ENCODE peak calls at places on chromosome 5, in seven cellular contexts. F is H9, M is IMR-90, K is mesendoderm, H is neuronal stem cell, Y is H1, W is mesenchymal stem cell. P is an unnamed sample.

GRCh38 chr5:135308245-135308644 is 90.8 kb downstream of the MACROH2A1 start:
- DNase-seq in F (no peak), M (peak), K (no peak), H (no peak), Y (no peak), W (peak), P (no peak)

GRCh38 chr5:120544043-120544442 is 79.9 kb downstream of the PRR16 start:
- DNase-seq in F (no peak), M (peak), K (no peak), H (no peak), Y (no peak), W (no peak), P (no peak)

GRCh38 chr5:146426853-146427618 is 20.1 kb upstream of the TCERG1 start:
- DNase-seq in F (no peak), M (peak), K (peak), H (no peak), Y (no peak), W (peak), P (peak)

GRCh38 chr5:116032094-116032517 is at the start of gene ARL14EPL:
- DNase-seq in F (no peak), M (peak), K (peak), H (no peak), Y (no peak), W (peak), P (peak)

GRCh38 chr5:79032031-79032711 is 37.3 kb downstream of the DMGDH start:
- DNase-seq in F (no peak), M (peak), K (no peak), H (no peak), Y (no peak), W (no peak), P (peak)

GRCh38 chr5:41649659-41650058 is 139.3 kb upstream of the PLCXD3 start:
- DNase-seq in F (no peak), M (peak), K (no peak), H (no peak), Y (no peak), W (no peak), P (no peak)

GRCh38 chr5:101018299-101018698 is 115.2 kb upstream of the ST8SIA4 start:
- DNase-seq in F (no peak), M (no peak), K (no peak), H (no peak), Y (no peak), W (no peak), P (no peak)

GRCh38 chr5:65803699-65804426 is 81.9 kb downstream of the NLN start:
- DNase-seq in F (no peak), M (peak), K (no peak), H (no peak), Y (no peak), W (peak), P (no peak)

GRCh38 chr5:130520211-130520610 is 615.9 kb downstream of the CHSY3 start:
- DNase-seq in F (no peak), M (no peak), K (peak), H (peak), Y (no peak), W (no peak), P (no peak)

GRCh38 chr5:175797521-175798038 is 73.8 kb upstream of the CPLX2 start:
- DNase-seq in F (peak), M (no peak), K (peak), H (peak), Y (peak), W (no peak), P (no peak)

GRCh38 chr5:62354028-62354874 is 48.2 kb downstream of the KIF2A start:
- DNase-seq in F (no peak), M (peak), K (peak), H (peak), Y (no peak), W (peak), P (peak)

GRCh38 chr5:133514456-133514855 is 97.9 kb downstream of the FSTL4 start:
- DNase-seq in F (no peak), M (no peak), K (no peak), H (no peak), Y (no peak), W (no peak), P (no peak)

GRCh38 chr5:15718411-15719178 is 218.6 kb downstream of the FBXL7 start:
- DNase-seq in F (no peak), M (no peak), K (no peak), H (no peak), Y (no peak), W (no peak), P (no peak)

GRCh38 chr5:134574521-134574920 is 49.1 kb downstream of the JADE2 start:
- DNase-seq in F (no peak), M (peak), K (no peak), H (no peak), Y (no peak), W (no peak), P (peak)

GRCh38 chr5:172789687-172790495 is 18.9 kb upstream of the DUSP1 start:
- DNase-seq in F (peak), M (no peak), K (no peak), H (no peak), Y (no peak), W (peak), P (no peak)
- H3K27ac ChIP-seq in F (no peak), M (peak), K (peak), H (no peak), Y (no peak), W (no peak), P (no peak)

GRCh38 chr5:67512758-67513157 is 316.2 kb upstream of the CD180 start:
- DNase-seq in F (no peak), M (no peak), K (no peak), H (no peak), Y (no peak), W (no peak), P (no peak)
- H3K4ac ChIP-seq in F (no peak), M (no peak), K (no peak), H (no peak), Y (no peak), W (no peak), P (no peak)

GRCh38 chr5:170269579-170269978 is 28.0 kb downstream of the LCP2 start:
- DNase-seq in F (no peak), M (no peak), K (no peak), H (no peak), Y (no peak), W (no peak), P (peak)
- H2BK120ac ChIP-seq in F (no peak), M (no peak), K (no peak), H (no peak), Y (no peak), W (no peak), P (no peak)

DNA sequence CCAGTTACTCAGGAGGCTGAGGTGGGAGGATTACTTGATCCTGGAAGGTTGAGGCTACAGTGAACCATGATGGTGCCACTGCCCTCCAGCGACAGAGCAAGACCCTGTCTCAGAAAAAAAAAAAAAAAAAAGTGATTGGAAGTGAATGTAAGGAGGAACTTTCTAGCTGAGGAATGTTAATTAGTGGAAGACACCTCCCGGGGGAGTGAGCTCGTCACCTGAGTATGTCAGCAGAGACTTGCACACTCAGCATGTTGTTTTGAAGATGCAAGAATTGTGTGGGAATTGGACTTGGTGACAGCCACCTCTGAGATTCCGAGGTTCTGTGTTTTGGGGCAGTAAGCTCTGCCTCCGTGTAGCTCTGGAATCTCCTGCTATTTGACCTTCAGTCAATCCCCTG is 3.6 kb downstream of the SYNPO start:
- DNase-seq in F (no peak), M (no peak), K (peak), H (no peak), Y (no peak), W (no peak), P (peak)
- H3K27ac ChIP-seq in F (no peak), M (no peak), K (peak), H (peak), Y (no peak), W (no peak), P (peak)

DNA sequence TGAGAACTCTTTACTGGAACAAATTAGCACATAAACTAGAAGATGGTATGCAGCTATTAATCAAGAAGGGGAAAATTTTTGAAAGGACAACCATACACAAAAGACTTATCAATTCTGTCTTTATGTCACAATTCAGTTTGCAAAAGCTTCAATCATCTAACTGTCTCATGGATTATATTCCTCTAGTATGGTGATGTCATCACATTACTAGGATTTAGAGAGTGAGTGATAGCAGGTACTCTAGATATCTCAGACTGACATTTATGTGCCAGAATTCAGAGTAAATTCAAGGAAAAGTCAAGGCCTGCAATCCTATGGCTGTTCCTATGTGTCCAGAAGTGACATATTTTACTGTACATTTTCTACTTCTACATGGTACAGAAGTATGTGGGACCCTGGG is 318.9 kb upstream of the GRAMD2B start:
- DNase-seq in F (no peak), M (no peak), K (no peak), H (no peak), Y (no peak), W (no peak), P (no peak)
- H3K4ac ChIP-seq in F (no peak), M (no peak), K (no peak), H (no peak), Y (no peak), W (no peak), P (no peak)

DNA sequence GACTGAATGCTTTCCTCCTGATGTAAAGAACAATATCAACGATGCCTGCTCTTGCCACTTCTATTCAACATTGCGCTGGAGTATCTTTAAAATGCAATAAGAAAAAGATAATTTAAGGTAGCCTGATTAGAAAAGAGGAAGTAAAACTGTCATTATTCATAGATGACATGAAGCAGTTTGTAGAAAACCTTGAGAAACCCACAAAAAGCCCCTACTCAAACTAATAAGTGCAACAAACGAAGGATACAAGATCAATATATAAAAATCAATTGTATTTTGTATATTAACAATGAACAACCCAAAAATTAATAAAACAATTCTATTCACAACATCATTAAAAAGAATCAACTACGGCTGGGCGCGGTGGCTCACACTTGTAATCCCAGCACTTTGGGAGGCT is 76.4 kb upstream of the CKMT2 start:
- DNase-seq in F (no peak), M (no peak), K (no peak), H (no peak), Y (no peak), W (no peak), P (no peak)
- H2BK120ac ChIP-seq in F (no peak), M (no peak), K (no peak), H (no peak), Y (no peak), W (no peak), P (no peak)